ENCODE peak calls at places on chromosomes 2 and 18, in five cellular contexts. One of them, this sample, is unnamed.

GRCh38 chr2:49961346-49961745 is 807.0 kb upstream of the FSHR start:
- DNase-seq in Peyer's patch: no peak
- DNase-seq in stomach: no peak
- DNase-seq in neural progenitor cell: no peak
- DNase-seq in left ventricle myocardium inferior: no peak
- DNase-seq in this sample: no peak

GRCh38 chr2:100812141-100812540 is 7.8 kb upstream of the NPAS2 start:
- DNase-seq in stomach: no peak
- DNase-seq in neural progenitor cell: no peak
- DNase-seq in Peyer's patch: no peak
- DNase-seq in left ventricle myocardium inferior: no peak
- DNase-seq in this sample: no peak

GRCh38 chr2:57890462-57890861 is 156.1 kb upstream of the VRK2 start:
- DNase-seq in left ventricle myocardium inferior: no peak
- DNase-seq in neural progenitor cell: no peak
- DNase-seq in stomach: no peak
- DNase-seq in Peyer's patch: no peak
- DNase-seq in this sample: no peak

GRCh38 chr2:119549236-119549635 is 5.0 kb downstream of the CFAP221 start:
- DNase-seq in stomach: no peak
- DNase-seq in left ventricle myocardium inferior: no peak
- DNase-seq in neural progenitor cell: no peak
- DNase-seq in Peyer's patch: no peak
- DNase-seq in this sample: no peak

GRCh38 chr2:150903461-150903860 is 358.2 kb downstream of the RBM43 start:
- DNase-seq in Peyer's patch: no peak
- DNase-seq in neural progenitor cell: no peak
- DNase-seq in left ventricle myocardium inferior: no peak
- DNase-seq in stomach: no peak
- DNase-seq in this sample: no peak

GRCh38 chr2:65710356-65710755 is 278.0 kb upstream of the SPRED2 start:
- DNase-seq in left ventricle myocardium inferior: no peak
- DNase-seq in stomach: no peak
- DNase-seq in Peyer's patch: no peak
- DNase-seq in neural progenitor cell: no peak
- DNase-seq in this sample: no peak

GRCh38 chr2:95306306-95306895 is 9.3 kb downstream of the KCNIP3 start:
- DNase-seq in neural progenitor cell: no peak
- DNase-seq in Peyer's patch: no peak
- DNase-seq in left ventricle myocardium inferior: no peak
- DNase-seq in stomach: no peak
- DNase-seq in this sample: no peak

GRCh38 chr2:232421189-232421785 is 14.6 kb downstream of the ALPG start:
- DNase-seq in stomach: no peak
- DNase-seq in Peyer's patch: no peak
- DNase-seq in left ventricle myocardium inferior: no peak
- DNase-seq in neural progenitor cell: peak
- DNase-seq in this sample: no peak

GRCh38 chr2:69902213-69902922 is 8.6 kb downstream of the SNRNP27 start:
- DNase-seq in left ventricle myocardium inferior: no peak
- DNase-seq in neural progenitor cell: no peak
- DNase-seq in Peyer's patch: no peak
- DNase-seq in stomach: peak
- DNase-seq in this sample: no peak

GRCh38 chr18:43533371-43533770 is 256.1 kb upstream of the SYT4 start:
- DNase-seq in neural progenitor cell: no peak
- DNase-seq in stomach: no peak
- DNase-seq in left ventricle myocardium inferior: no peak
- DNase-seq in Peyer's patch: no peak
- DNase-seq in this sample: no peak

GRCh38 chr2:129135017-129135416 is 816.3 kb upstream of the HS6ST1 start:
- DNase-seq in Peyer's patch: no peak
- DNase-seq in stomach: no peak
- DNase-seq in left ventricle myocardium inferior: no peak
- DNase-seq in neural progenitor cell: no peak
- DNase-seq in this sample: no peak

GRCh38 chr2:96737831-96738230 is 2.0 kb downstream of the LMAN2L start:
- DNase-seq in stomach: no peak
- DNase-seq in neural progenitor cell: no peak
- DNase-seq in Peyer's patch: no peak
- DNase-seq in left ventricle myocardium inferior: no peak
- DNase-seq in this sample: no peak

GRCh38 chr2:2830576-2830975 is 499.5 kb upstream of the MYT1L start:
- DNase-seq in Peyer's patch: no peak
- DNase-seq in left ventricle myocardium inferior: no peak
- DNase-seq in neural progenitor cell: no peak
- DNase-seq in stomach: peak
- DNase-seq in this sample: no peak

GRCh38 chr2:241764272-241765241 is 12.1 kb upstream of the GAL3ST2 start:
- DNase-seq in stomach: no peak
- DNase-seq in left ventricle myocardium inferior: no peak
- DNase-seq in Peyer's patch: peak
- DNase-seq in neural progenitor cell: peak
- DNase-seq in this sample: no peak

GRCh38 chr2:192029089-192029488 is 165.6 kb downstream of the TMEFF2 start:
- DNase-seq in left ventricle myocardium inferior: no peak
- DNase-seq in neural progenitor cell: peak
- DNase-seq in Peyer's patch: no peak
- DNase-seq in stomach: no peak
- DNase-seq in this sample: no peak

GRCh38 chr18:70461323-70462077 is 172.7 kb downstream of the SOCS6 start:
- DNase-seq in neural progenitor cell: no peak
- DNase-seq in stomach: no peak
- DNase-seq in left ventricle myocardium inferior: no peak
- DNase-seq in Peyer's patch: no peak
- DNase-seq in this sample: no peak
- H3K4me3 ChIP-seq in neural progenitor cell: no peak
- H3K4me3 ChIP-seq in stomach: no peak
- H3K4me3 ChIP-seq in left ventricle myocardium inferior: no peak
- H3K4me3 ChIP-seq in Peyer's patch: no peak
- H3K4me3 ChIP-seq in this sample: no peak

GRCh38 chr2:163563336-163563735 is 172.5 kb downstream of the FIGN start:
- DNase-seq in Peyer's patch: no peak
- DNase-seq in left ventricle myocardium inferior: no peak
- DNase-seq in neural progenitor cell: no peak
- DNase-seq in stomach: no peak
- DNase-seq in this sample: no peak

GRCh38 chr2:163570391-163570790 is 165.4 kb downstream of the FIGN start:
- DNase-seq in stomach: no peak
- DNase-seq in Peyer's patch: no peak
- DNase-seq in left ventricle myocardium inferior: no peak
- DNase-seq in neural progenitor cell: no peak
- DNase-seq in this sample: no peak

GRCh38 chr2:163565192-163565591 is 170.6 kb downstream of the FIGN start:
- DNase-seq in neural progenitor cell: no peak
- DNase-seq in left ventricle myocardium inferior: no peak
- DNase-seq in stomach: no peak
- DNase-seq in Peyer's patch: no peak
- DNase-seq in this sample: no peak
- TF ChIP-seq CTCF in neural progenitor cell: no peak
- TF ChIP-seq CTCF in left ventricle myocardium inferior: peak
- TF ChIP-seq CTCF in stomach: no peak
- TF ChIP-seq CTCF in Peyer's patch: no peak
- TF ChIP-seq CTCF in this sample: no peak

GRCh38 chr2:227862741-227863588 is 8.5 kb upstream of the DAW1 start:
- DNase-seq in Peyer's patch: no peak
- DNase-seq in left ventricle myocardium inferior: no peak
- DNase-seq in stomach: no peak
- DNase-seq in neural progenitor cell: no peak
- DNase-seq in this sample: peak
- H3K4me3 ChIP-seq in Peyer's patch: no peak
- H3K4me3 ChIP-seq in left ventricle myocardium inferior: no peak
- H3K4me3 ChIP-seq in stomach: no peak
- H3K4me3 ChIP-seq in neural progenitor cell: no peak
- H3K4me3 ChIP-seq in this sample: no peak

GRCh38 chr2:136117909-136118818 is at the start of gene CXCR4:
- DNase-seq in neural progenitor cell: peak
- DNase-seq in stomach: peak
- DNase-seq in Peyer's patch: peak
- DNase-seq in left ventricle myocardium inferior: peak
- DNase-seq in this sample: no peak
- TF ChIP-seq CTCF in neural progenitor cell: peak
- TF ChIP-seq CTCF in stomach: no peak
- TF ChIP-seq CTCF in Peyer's patch: no peak
- TF ChIP-seq CTCF in left ventricle myocardium inferior: peak
- TF ChIP-seq CTCF in this sample: peak

DNA sequence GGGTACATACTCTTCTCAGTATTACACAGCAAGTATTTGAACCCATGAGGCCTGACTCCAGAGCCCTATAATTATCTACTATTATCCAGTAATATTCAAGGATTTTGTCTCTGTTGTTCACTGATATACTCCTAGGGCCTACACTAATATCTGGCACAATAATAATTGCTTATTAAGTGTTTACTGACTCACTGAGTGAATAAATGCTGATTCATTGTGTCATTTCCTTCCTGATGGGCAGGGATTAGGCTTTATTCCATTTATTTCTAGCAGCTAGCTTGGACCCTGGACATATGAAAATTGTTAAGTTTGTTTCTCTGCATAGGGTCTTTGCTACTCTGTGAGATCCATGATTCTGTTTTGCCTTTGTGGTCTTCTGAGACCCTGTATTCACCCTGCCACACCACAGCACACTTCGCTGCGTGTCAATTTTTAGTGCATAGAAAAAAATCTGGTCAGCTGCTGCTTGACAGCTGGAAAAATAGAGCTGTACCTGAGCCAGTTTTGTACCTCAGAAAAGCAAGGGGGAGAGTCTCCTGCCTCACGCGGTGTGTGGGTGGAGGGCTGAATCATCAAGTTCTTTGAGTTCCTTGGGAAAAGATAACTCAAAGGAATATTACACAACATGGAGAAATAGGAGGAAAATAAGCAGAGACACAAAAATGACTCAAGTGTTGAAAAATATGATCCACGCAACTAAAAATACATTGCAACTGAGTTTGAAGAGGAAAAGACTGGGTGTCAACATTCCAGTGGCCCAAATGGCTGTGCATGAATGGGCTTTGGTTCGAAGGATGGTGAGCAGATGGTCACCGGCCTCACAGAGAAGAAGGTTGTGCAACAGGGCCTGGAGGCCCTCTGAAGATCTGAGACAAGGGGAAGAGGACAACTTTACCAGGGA is 18.9 kb upstream of the DPP4 start:
- DNase-seq in stomach: no peak
- DNase-seq in left ventricle myocardium inferior: peak
- DNase-seq in Peyer's patch: no peak
- DNase-seq in neural progenitor cell: no peak
- DNase-seq in this sample: peak
- H3K4me3 ChIP-seq in stomach: no peak
- H3K4me3 ChIP-seq in left ventricle myocardium inferior: no peak
- H3K4me3 ChIP-seq in Peyer's patch: no peak
- H3K4me3 ChIP-seq in neural progenitor cell: no peak
- H3K4me3 ChIP-seq in this sample: no peak

This sample was measured in retinal pigment epithelial cell.